ENCODE peak calls at places on chromosomes 13 and 19, in four cellular contexts. M is lung; H is pancreas; W is CD4-positive, CD25-positive, alpha-beta regulatory T cell. K is an unnamed sample. For H3K9me3, the result is how much of the 10 kb centered on the place peaks cover.

GRCh38 chr13:66534561-66534960 is 695.6 kb downstream of the PCDH9 start:
- DNase-seq in M (no peak), H (no peak), W (no peak), K (no peak)

GRCh38 chr19:13953021-13953531 is 767 bp downstream of the DCAF15 start:
- DNase-seq in M (no peak), H (no peak), W (no peak), K (no peak)

GRCh38 chr19:16581971-16582343 is 9.7 kb upstream of the SLC35E1 start:
- DNase-seq in M (no peak), H (no peak), W (no peak), K (no peak)

GRCh38 chr19:23075031-23075733 is 41.6 kb upstream of the ZNF730 start:
- DNase-seq in M (peak), H (peak), W (no peak), K (no peak)

GRCh38 chr19:10855879-10856522 is 7.8 kb downstream of the C19orf38 start:
- DNase-seq in M (no peak), H (peak), W (peak), K (no peak)

GRCh38 chr13:113658836-113659235 is 838 bp upstream of the ATP4B start:
- DNase-seq in M (no peak), H (peak), W (no peak), K (no peak)

GRCh38 chr13:35279500-35279899 is 197.0 kb downstream of the MAB21L1 start:
- DNase-seq in M (no peak), H (no peak), W (no peak), K (no peak)

GRCh38 chr13:41515491-41516139 is 58.3 kb downstream of the RGCC start:
- DNase-seq in M (no peak), H (no peak), W (no peak), K (no peak)

GRCh38 chr13:20363604-20364003 is 131.5 kb upstream of the GJB6 start:
- DNase-seq in M (no peak), H (no peak), W (no peak), K (no peak)

GRCh38 chr19:42113641-42114348 is 18.5 kb downstream of the POU2F2 start:
- DNase-seq in M (no peak), H (no peak), W (no peak), K (no peak)

GRCh38 chr13:64855506-64855905 is 2374.6 kb downstream of the PCDH9 start:
- DNase-seq in M (no peak), H (no peak), W (no peak), K (no peak)

GRCh38 chr19:32104465-32105235 is 240.8 kb upstream of the ZNF507 start:
- DNase-seq in M (no peak), H (no peak), W (no peak), K (no peak)

GRCh38 chr19:32858559-32858958 is 11.0 kb downstream of the SLC7A9 start:
- DNase-seq in M (no peak), H (no peak), W (no peak), K (no peak)

GRCh38 chr13:112716461-112716820 is 26.6 kb downstream of the ATP11A start:
- DNase-seq in M (no peak), H (no peak), W (no peak), K (no peak)

GRCh38 chr19:8020681-8021080 is 15.2 kb upstream of the ELAVL1 start:
- DNase-seq in M (no peak), H (no peak), W (no peak), K (no peak)

GRCh38 chr13:32246468-32246867 is 68.7 kb downstream of the ZAR1L start:
- DNase-seq in M (peak), H (no peak), W (peak), K (no peak)

GRCh38 chr13:93116809-93117208 is 109.8 kb upstream of the GPC6 start:
- DNase-seq in M (no peak), H (no peak), W (no peak), K (no peak)

GRCh38 chr13:20404488-20405222 is 121.0 kb downstream of the CRYL1 start:
- DNase-seq in M (no peak), H (no peak), W (no peak), K (peak)

GRCh38 chr19:17931532-17932191 is 1.2 kb upstream of the CCDC124 start:
- DNase-seq in M (no peak), H (no peak), W (no peak), K (no peak)

GRCh38 chr19:13537454-13537853 is 31.2 kb upstream of the CACNA1A start:
- DNase-seq in M (no peak), H (no peak), W (no peak), K (no peak)

GRCh38 chr13:29315847-29316246 is 279.6 kb downstream of the SLC7A1 start:
- DNase-seq in M (no peak), H (no peak), W (no peak), K (no peak)
- H3K9me3 ChIP-seq in M (under half), H (under half), W (under half), K (under half)

GRCh38 chr19:34600366-34600765 is 76.6 kb downstream of the SCGB2B2 start:
- DNase-seq in M (no peak), H (no peak), W (no peak), K (no peak)

GRCh38 chr19:34598217-34599155 is 78.5 kb downstream of the SCGB2B2 start:
- DNase-seq in M (no peak), H (peak), W (no peak), K (peak)

GRCh38 chr19:34597596-34597995 is 79.4 kb downstream of the SCGB2B2 start:
- DNase-seq in M (no peak), H (peak), W (no peak), K (no peak)

GRCh38 chr19:34601071-34601470 is 75.9 kb downstream of the SCGB2B2 start:
- DNase-seq in M (no peak), H (no peak), W (no peak), K (no peak)

DNA sequence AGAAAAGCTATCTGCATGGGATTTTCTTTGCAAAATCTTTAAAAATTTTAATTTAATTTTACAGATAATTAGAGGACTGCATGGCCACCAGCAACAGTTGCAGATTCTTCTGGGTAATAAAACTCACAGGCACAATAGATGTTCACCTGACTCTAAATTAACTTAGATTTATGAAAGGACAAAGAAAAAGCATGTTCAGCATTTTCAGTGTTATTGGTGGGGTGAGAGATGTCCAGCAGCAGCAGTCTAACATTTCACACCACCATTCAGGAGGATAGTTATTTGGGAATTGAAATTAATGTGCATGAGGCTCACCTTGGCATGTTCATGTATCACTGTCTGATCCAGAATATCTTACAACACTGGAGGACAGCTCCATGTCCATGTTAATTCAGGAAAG is 74.0 kb downstream of the SCGB2B2 start:
- DNase-seq in M (no peak), H (no peak), W (no peak), K (no peak)
- H3K4me3 ChIP-seq in M (no peak), H (no peak), W (no peak), K (no peak)

GRCh38 chr13:33284016-33284415 is 1.5 kb downstream of the STARD13 start:
- DNase-seq in M (no peak), H (no peak), W (no peak), K (no peak)
- H3K27ac ChIP-seq in M (peak), H (peak), W (no peak), K (peak)

GRCh38 chr19:57537953-57538547 is 10.9 kb downstream of the ZNF549 start:
- DNase-seq in M (no peak), H (no peak), W (no peak), K (no peak)
- H3K9me3 ChIP-seq in M (half or more), H (under half), W (half or more), K (half or more)

GRCh38 chr13:110329798-110330461 is 22.8 kb downstream of the COL4A2 start:
- DNase-seq in M (no peak), H (no peak), W (no peak), K (no peak)

GRCh38 chr13:110329258-110329657 is 22.2 kb downstream of the COL4A2 start:
- DNase-seq in M (no peak), H (no peak), W (no peak), K (no peak)

GRCh38 chr13:110331362-110331761 is 24.3 kb downstream of the COL4A2 start:
- DNase-seq in M (no peak), H (no peak), W (no peak), K (no peak)

GRCh38 chr13:110328509-110328908 is 21.4 kb downstream of the COL4A2 start:
- DNase-seq in M (no peak), H (no peak), W (no peak), K (no peak)

DNA sequence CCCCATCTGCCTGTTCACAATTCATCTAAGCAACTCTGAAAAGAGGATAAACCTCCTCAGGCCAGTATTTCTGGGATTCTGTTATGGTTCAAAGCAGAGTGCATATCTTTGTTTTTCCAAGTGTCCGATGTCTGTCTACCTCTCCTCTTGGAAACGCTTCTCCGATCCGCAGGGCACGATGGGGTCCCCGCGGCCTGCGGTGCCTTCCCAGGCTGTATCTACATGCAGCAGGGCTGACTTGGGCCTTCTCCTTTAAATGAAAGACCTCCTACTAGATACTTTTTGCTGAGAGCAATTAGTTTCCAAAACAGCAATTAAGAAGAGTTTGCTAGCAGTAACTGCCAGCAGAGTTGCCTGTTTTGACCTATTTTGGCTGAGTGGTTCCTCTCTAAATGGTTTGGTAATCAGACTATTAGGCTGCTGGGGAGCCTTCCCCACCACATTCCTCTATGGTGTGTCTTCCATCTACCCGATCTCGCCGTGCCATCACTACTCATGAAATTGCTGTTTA is 23.5 kb downstream of the COL4A2 start:
- DNase-seq in M (no peak), H (no peak), W (no peak), K (no peak)
- H3K4me3 ChIP-seq in M (no peak), H (no peak), W (no peak), K (no peak)

DNA sequence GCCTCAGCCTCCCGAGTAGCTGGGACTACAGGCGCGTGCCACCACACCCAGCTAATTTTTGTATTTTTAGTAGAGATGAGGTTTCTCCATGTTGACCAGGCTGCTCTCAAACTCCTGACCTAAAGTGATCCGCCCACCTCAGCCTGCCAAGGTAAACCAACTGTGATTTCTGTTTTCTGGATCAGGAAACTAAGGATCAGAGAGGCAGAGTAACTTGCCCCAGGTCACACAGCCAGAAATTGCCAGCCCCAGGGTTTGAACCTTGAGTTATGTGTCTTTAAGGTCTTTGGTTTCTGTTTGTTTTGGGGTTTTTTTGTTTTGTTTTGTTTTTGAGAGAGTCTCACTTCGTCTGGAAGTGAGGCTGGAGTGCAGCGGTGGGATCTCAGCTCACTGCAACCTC is 4.2 kb upstream of the PLIN3 start:
- DNase-seq in M (no peak), H (no peak), W (no peak), K (no peak)
- H3K27ac ChIP-seq in M (no peak), H (no peak), W (no peak), K (no peak)